ENCODE peak calls at places on chromosomes 1 and 21, in five cellular contexts. K is brain microvascular endothelial cell, W is astrocyte of the cerebellum, T is uterus, L is H9. Y is an unnamed sample.

GRCh38 chr1:47351305-47351704 is 17.7 kb downstream of the CMPK1 start:
- DNase-seq in K (no peak), W (no peak), T (no peak), L (no peak), Y (no peak)

GRCh38 chr1:159009704-159010361 is at the start of gene IFI16:
- DNase-seq in K (peak; percentile 93), W (peak; percentile 86), T (peak; percentile 49), L (no peak), Y (peak; percentile 83)

GRCh38 chr1:27402349-27402754 is 9.9 kb downstream of the GPR3 start:
- DNase-seq in K (no peak), W (no peak), T (peak; percentile 72), L (peak; percentile 81), Y (no peak)

GRCh38 chr1:24392982-24393645 is 20.5 kb downstream of the STPG1 start:
- DNase-seq in K (no peak), W (no peak), T (no peak), L (no peak), Y (no peak)

GRCh38 chr1:216184281-216184680 is 239.0 kb downstream of the USH2A start:
- DNase-seq in K (no peak), W (no peak), T (no peak), L (no peak), Y (no peak)

GRCh38 chr1:33260435-33260980 is 4.2 kb downstream of the ZNF362 start:
- DNase-seq in K (no peak), W (no peak), T (no peak), L (no peak), Y (no peak)

GRCh38 chr1:21290546-21290944 is 282 bp upstream of the ECE1 start:
- DNase-seq in K (no peak), W (no peak), T (no peak), L (no peak), Y (no peak)

GRCh38 chr1:86156571-86157455 is at the start of gene COL24A1:
- DNase-seq in K (peak; percentile 54), W (no peak), T (no peak), L (peak; percentile 89), Y (no peak)

GRCh38 chr1:6497215-6497866 is 5.9 kb upstream of the PLEKHG5 start:
- DNase-seq in K (no peak), W (no peak), T (no peak), L (peak; percentile 71), Y (no peak)

GRCh38 chr1:203325004-203325417 is 19.7 kb downstream of the BTG2 start:
- DNase-seq in K (no peak), W (peak; percentile 80), T (no peak), L (no peak), Y (no peak)

GRCh38 chr1:59367269-59368006 is 70.5 kb downstream of the FGGY start:
- DNase-seq in K (peak; percentile 73), W (peak; percentile 86), T (peak; percentile 68), L (no peak), Y (peak; percentile 89)

GRCh38 chr1:244735854-244736561 is 83.1 kb downstream of the DESI2 start:
- DNase-seq in K (no peak), W (no peak), T (no peak), L (peak; percentile 56), Y (no peak)

GRCh38 chr21:36704958-36705678 is 6.2 kb downstream of the SIM2 start:
- DNase-seq in K (no peak), W (no peak), T (no peak), L (no peak), Y (no peak)

GRCh38 chr1:109170051-109170775 is 43.5 kb upstream of the SARS1 start:
- DNase-seq in K (no peak), W (no peak), T (no peak), L (no peak), Y (no peak)

GRCh38 chr1:32754282-32755097 is 51.9 kb upstream of the SYNC start:
- DNase-seq in K (no peak), W (no peak), T (no peak), L (peak; percentile 80), Y (no peak)

GRCh38 chr21:43572443-43572842 is 86.8 kb downstream of the HSF2BP start:
- DNase-seq in K (no peak), W (no peak), T (no peak), L (no peak), Y (no peak)

GRCh38 chr1:157110003-157110402 is 10.4 kb upstream of the ETV3L start:
- DNase-seq in K (no peak), W (no peak), T (no peak), L (no peak), Y (no peak)

GRCh38 chr1:217747156-217747769 is 116.1 kb downstream of the SPATA17 start:
- DNase-seq in K (peak; percentile 12), W (peak; percentile 19), T (no peak), L (no peak), Y (no peak)

GRCh38 chr1:226061793-226062557 is 541 bp upstream of the H3-3A start:
- DNase-seq in K (peak; percentile 33), W (no peak), T (peak; percentile 78), L (peak; percentile 78), Y (no peak)

GRCh38 chr1:247102381-247102780 is 1.8 kb downstream of the ZNF669 start:
- DNase-seq in K (no peak), W (no peak), T (no peak), L (no peak), Y (peak; percentile 16)

GRCh38 chr1:25197982-25198681 is 34.2 kb downstream of the SYF2 start:
- DNase-seq in K (no peak), W (no peak), T (no peak), L (no peak), Y (no peak)

GRCh38 chr1:100631015-100631521 is 88.5 kb upstream of the VCAM1 start:
- DNase-seq in K (peak; percentile 98), W (peak; percentile 55), T (no peak), L (no peak), Y (peak; percentile 75)

GRCh38 chr1:109509176-109510134 is at the start of gene AMIGO1:
- DNase-seq in K (no peak), W (no peak), T (peak; percentile 68), L (peak; percentile 72), Y (no peak)

GRCh38 chr1:62962794-62963776 is 179.2 kb downstream of the ATG4C start:
- DNase-seq in K (peak; percentile 54), W (peak; percentile 18), T (no peak), L (peak; percentile 91), Y (no peak)

GRCh38 chr1:89001510-89001909 is 9.1 kb upstream of the KYAT3 start:
- DNase-seq in K (no peak), W (no peak), T (no peak), L (no peak), Y (no peak)

GRCh38 chr21:45335151-45335760 is 47.6 kb upstream of the POFUT2 start:
- DNase-seq in K (no peak), W (no peak), T (no peak), L (no peak), Y (no peak)

GRCh38 chr1:26538480-26539412 is 9.2 kb downstream of the RPS6KA1 start:
- DNase-seq in K (peak; percentile 40), W (no peak), T (no peak), L (peak; percentile 67), Y (no peak)

DNA sequence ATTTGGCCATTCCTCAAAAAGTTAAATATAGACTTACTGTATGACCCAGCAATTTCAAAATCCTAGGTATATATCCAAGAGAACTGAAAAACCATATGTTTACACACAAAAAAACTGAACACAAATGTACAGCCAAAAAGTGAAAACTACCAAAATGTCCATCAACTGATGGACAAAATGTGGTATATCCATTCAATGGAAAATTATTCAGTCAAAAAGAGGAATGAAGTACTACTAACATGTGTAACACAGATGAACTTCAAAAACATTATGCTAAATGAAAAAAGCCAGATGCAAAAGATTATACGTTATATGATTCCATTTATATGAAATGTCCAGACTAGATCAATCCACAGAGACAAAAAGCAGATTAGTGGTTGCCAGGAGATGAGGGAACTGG is 8.0 kb downstream of the AIDA start:
- DNase-seq in K (no peak), W (no peak), T (no peak), L (no peak), Y (no peak)
- TF ChIP-seq CTCF in K (no peak), W (no peak), T (no peak), L (no peak), Y (no peak)

GRCh38 chr1:150696590-150696989 is 364 bp downstream of the GOLPH3L start:
- DNase-seq in K (no peak), W (no peak), T (no peak), L (no peak), Y (no peak)

GRCh38 chr1:150692720-150693119 is 4.2 kb downstream of the GOLPH3L start:
- DNase-seq in K (no peak), W (no peak), T (no peak), L (no peak), Y (no peak)

GRCh38 chr1:150695561-150695960 is 1.4 kb downstream of the GOLPH3L start:
- DNase-seq in K (no peak), W (no peak), T (no peak), L (no peak), Y (no peak)

GRCh38 chr1:150696151-150696550 is 803 bp downstream of the GOLPH3L start:
- DNase-seq in K (no peak), W (no peak), T (no peak), L (no peak), Y (no peak)

DNA sequence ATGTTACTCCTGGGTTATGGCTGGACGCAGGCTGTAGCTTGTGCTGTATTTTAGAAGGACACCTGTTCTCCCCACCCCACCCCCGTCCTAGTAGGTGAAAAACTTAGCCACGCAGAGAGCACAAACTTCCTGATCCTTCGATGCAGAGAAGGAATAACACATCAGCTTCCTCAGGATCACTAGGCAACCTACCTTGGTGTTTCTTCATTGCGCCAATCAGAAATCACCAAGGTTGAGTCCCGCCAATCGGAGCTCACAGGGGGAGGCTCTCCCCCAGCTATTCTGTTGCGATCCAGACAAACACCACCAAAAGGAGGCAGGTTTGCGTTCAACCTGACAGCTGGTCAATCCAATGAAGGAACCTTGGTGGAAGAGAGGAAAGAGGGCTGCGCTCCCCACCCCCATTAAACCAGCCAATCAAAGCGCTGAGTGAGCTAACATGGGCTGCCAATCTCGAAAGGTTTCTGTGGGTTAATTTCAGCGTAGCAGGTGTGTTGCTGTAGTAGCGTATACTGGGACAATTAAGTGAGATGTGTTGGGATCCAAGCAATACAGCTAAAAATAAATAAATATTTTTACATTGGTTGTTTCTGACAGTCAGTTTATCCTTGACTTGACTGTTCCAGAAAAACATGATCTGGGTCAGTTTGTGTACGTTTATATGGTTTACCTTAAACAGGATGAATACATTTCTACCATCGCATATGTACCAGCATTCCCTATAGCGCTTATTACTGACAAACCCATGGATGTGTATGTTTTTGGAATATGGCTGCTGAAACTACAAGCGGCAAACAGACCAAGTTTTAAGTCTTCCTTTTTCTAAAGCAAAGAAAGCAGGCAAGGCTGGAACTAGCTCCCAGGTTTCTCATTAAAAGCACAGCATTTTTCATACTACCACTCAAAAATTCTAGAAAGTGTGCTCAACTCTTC is at the start of gene GOLPH3L:
- DNase-seq in K (peak; percentile 99), W (peak; percentile 97), T (peak; percentile 92), L (peak; percentile 99), Y (peak; percentile 88)
- TF ChIP-seq CTCF in K (peak; percentile 42), W (peak; percentile 24), T (no peak), L (no peak), Y (peak; percentile 28)

GRCh38 chr1:231550448-231550781 is 21.9 kb downstream of the TSNAX start:
- DNase-seq in K (no peak), W (no peak), T (no peak), L (peak; percentile 36), Y (no peak)
- TF ChIP-seq CTCF in K (peak; percentile 75), W (peak; percentile 53), T (no peak), L (peak; percentile 70), Y (peak; percentile 35)

DNA sequence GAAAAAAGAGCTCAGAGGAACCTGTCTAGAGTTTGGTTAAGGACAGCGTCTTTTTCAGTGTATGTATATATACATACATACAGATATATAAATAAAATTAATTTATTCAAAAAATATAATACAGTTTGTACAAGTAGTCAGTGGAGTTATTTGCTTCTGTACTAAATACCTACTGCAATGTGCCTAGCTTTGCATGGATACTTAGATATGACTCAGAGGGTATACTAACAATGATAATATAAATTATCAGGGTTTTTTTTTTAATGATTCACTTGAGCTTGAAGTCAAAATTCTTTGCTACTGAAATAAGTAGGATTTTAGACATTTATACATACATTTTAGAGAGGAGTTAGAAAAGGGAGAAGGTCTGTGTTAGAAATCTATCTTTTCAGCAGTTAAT is 117.9 kb downstream of the PHTF1 start:
- DNase-seq in K (no peak), W (no peak), T (no peak), L (no peak), Y (no peak)
- TF ChIP-seq CTCF in K (no peak), W (no peak), T (no peak), L (no peak), Y (no peak)